ENCODE peak calls at places on chromosome 18, in seven cellular contexts. H, K, I, B, Y, Z and S are unnamed samples.

GRCh38 chr18:74342416-74343043 is 26.9 kb downstream of the C18orf63 start:
- DNase-seq in I (peak), H (peak), K (no peak), B (no peak), Z (peak), Y (no peak), S (peak)

GRCh38 chr18:51490860-51491259 is 293.4 kb upstream of the MEX3C start:
- DNase-seq in K (no peak), Y (no peak), I (peak), B (no peak), Z (no peak), H (no peak), S (peak)

GRCh38 chr18:59957957-59958356 is 58.2 kb downstream of the PMAIP1 start:
- DNase-seq in H (peak), I (peak), K (no peak), Y (no peak), B (no peak), Z (no peak), S (no peak)

GRCh38 chr18:51160646-51161045 is 36.8 kb downstream of the MEX3C start:
- DNase-seq in Z (no peak), K (no peak), H (no peak), B (no peak), I (no peak), Y (no peak), S (no peak)

GRCh38 chr18:54528942-54529376 is 62.1 kb upstream of the DYNAP start:
- DNase-seq in Z (no peak), I (no peak), K (peak), B (no peak), Y (no peak), H (no peak), S (no peak)

GRCh38 chr18:67132919-67133318 is 383.6 kb downstream of the DSEL start:
- DNase-seq in I (peak), B (no peak), Z (no peak), H (no peak), Y (no peak), K (no peak), S (no peak)

GRCh38 chr18:75405341-75405740 is 22.2 kb downstream of the SMIM21 start:
- DNase-seq in H (peak), K (no peak), Y (no peak), B (no peak), I (peak), Z (no peak), S (no peak)

GRCh38 chr18:9474103-9474982 is 970 bp upstream of the RALBP1 start:
- DNase-seq in K (peak), B (no peak), I (no peak), H (peak), Z (no peak), Y (no peak), S (peak)

GRCh38 chr18:79647307-79647706 is 32.3 kb upstream of the CTDP1 start:
- DNase-seq in K (no peak), B (no peak), Y (no peak), I (no peak), Z (no peak), H (no peak), S (no peak)

GRCh38 chr18:74682998-74683311 is 85.3 kb downstream of the ZNF407 start:
- DNase-seq in I (peak), K (no peak), B (no peak), Y (no peak), Z (no peak), H (peak), S (no peak)

GRCh38 chr18:76491801-76492668 is 3.0 kb downstream of the ZNF516 start:
- DNase-seq in Z (no peak), I (peak), Y (peak), H (peak), K (peak), B (peak), S (peak)

GRCh38 chr18:8890957-8891464 is 185.7 kb downstream of the MTCL1 start:
- DNase-seq in H (peak), B (no peak), Z (peak), Y (no peak), K (peak), I (peak), S (peak)

GRCh38 chr18:70454705-70455322 is 166.0 kb downstream of the SOCS6 start:
- DNase-seq in H (peak), K (no peak), I (peak), B (no peak), Z (peak), Y (no peak), S (peak)

GRCh38 chr18:61618816-61619215 is 274.0 kb downstream of the RNF152 start:
- DNase-seq in Z (no peak), H (no peak), I (no peak), Y (no peak), K (no peak), B (no peak), S (no peak)

GRCh38 chr18:28041366-28041765 is 135.6 kb downstream of the CDH2 start:
- DNase-seq in I (no peak), H (peak), K (no peak), B (no peak), Z (no peak), Y (no peak), S (no peak)

GRCh38 chr18:7945882-7946281 is 378.8 kb downstream of the PTPRM start:
- DNase-seq in H (peak), Z (no peak), B (no peak), K (no peak), I (peak), Y (no peak), S (peak)

GRCh38 chr18:35122586-35123224 is 81.5 kb downstream of the MAPRE2 start:
- DNase-seq in K (peak), H (no peak), B (no peak), Z (no peak), I (peak), Y (no peak), S (no peak)

GRCh38 chr18:63063171-63063570 is 256.4 kb downstream of the BCL2 start:
- DNase-seq in I (no peak), Y (no peak), K (peak), B (no peak), H (peak), Z (no peak), S (peak)

GRCh38 chr18:61334951-61335736 is 1.9 kb downstream of the CDH20 start:
- DNase-seq in H (no peak), B (no peak), K (no peak), Y (no peak), I (no peak), Z (no peak), S (no peak)

GRCh38 chr18:67266591-67267237 is 249.8 kb downstream of the DSEL start:
- DNase-seq in Y (no peak), B (no peak), I (peak), Z (no peak), K (no peak), H (peak), S (no peak)

DNA sequence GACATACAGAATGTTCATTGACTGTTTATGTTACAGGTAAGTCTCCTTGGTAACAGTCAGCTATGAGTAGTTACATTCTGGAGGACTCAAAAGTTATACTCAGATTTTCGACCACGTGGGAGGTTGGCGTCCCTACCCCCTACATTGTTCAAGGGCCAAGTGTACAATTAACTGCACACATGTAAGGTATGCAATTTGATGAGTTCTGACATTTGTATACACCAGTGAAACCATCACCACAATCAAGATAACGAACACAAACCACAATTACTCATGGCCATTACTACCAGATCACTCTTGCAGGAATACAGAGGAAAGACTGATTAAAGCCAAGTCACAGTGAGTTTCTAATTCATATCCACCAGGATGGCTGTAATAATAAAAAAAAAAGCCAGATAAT is 39.6 kb upstream of the LDLRAD4 start:
- DNase-seq in H (peak), K (no peak), Z (no peak), B (no peak), I (no peak), Y (no peak), S (no peak)
- H3K27ac ChIP-seq in H (no peak), K (no peak), Z (no peak), B (no peak), I (no peak), Y (no peak), S (no peak)

GRCh38 chr18:47756364-47757016 is 174.0 kb downstream of the SMAD2 start:
- DNase-seq in H (peak), B (peak), I (peak), Y (peak), Z (no peak), K (peak), S (peak)

GRCh38 chr18:47752796-47753645 is 177.4 kb downstream of the SMAD2 start:
- DNase-seq in B (no peak), Y (no peak), K (no peak), H (no peak), Z (no peak), I (no peak), S (no peak)

GRCh38 chr18:47758000-47758399 is 172.5 kb downstream of the SMAD2 start:
- DNase-seq in K (peak), I (no peak), Y (no peak), Z (no peak), H (no peak), B (no peak), S (no peak)

GRCh38 chr18:47755102-47755456 is 175.4 kb downstream of the SMAD2 start:
- DNase-seq in I (no peak), K (no peak), H (no peak), Y (no peak), B (no peak), Z (no peak), S (no peak)

GRCh38 chr18:47754311-47755101 is 176.0 kb downstream of the SMAD2 start:
- DNase-seq in Y (peak), Z (no peak), H (no peak), K (peak), I (no peak), B (no peak), S (no peak)
- TF ChIP-seq CTCF in Y (peak), Z (peak), H (peak), K (peak), I (peak), B (peak), S (peak)

GRCh38 chr18:14937271-14937670 is 189.3 kb downstream of the ANKRD30B start:
- DNase-seq in I (no peak), Z (no peak), B (no peak), H (no peak), Y (no peak), K (no peak), S (no peak)

GRCh38 chr18:14933049-14933851 is 185.3 kb downstream of the ANKRD30B start:
- DNase-seq in Z (no peak), K (no peak), Y (no peak), I (no peak), H (no peak), B (no peak), S (no peak)

GRCh38 chr18:14939141-14939540 is 191.2 kb downstream of the ANKRD30B start:
- DNase-seq in I (no peak), B (no peak), K (no peak), Z (no peak), H (no peak), Y (no peak), S (no peak)

GRCh38 chr18:14935210-14935609 is 187.2 kb downstream of the ANKRD30B start:
- DNase-seq in B (no peak), Y (no peak), K (no peak), Z (no peak), I (no peak), H (no peak), S (no peak)

DNA sequence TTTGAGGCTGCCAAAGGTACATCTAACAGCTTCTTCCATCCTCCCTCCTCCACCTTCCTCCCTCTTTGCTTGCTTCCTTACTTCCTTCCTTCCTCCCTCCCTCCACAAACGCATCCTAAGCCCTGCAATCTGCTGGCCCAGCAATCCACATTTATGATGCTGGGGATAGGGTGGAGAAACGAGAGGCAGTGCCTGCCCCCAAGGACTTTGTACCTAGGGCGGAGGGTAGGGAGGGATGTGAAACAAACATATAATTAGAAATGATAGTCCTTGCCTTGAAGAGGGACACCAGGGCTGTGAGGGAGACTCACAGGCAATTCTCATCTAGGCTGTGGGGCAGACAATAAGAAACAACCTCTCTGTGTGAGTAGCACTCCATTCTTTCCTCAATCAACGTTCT is 188.3 kb downstream of the ANKRD30B start:
- DNase-seq in K (no peak), I (no peak), H (no peak), Z (no peak), Y (no peak), B (no peak), S (no peak)
- H3K27ac ChIP-seq in K (no peak), I (no peak), H (no peak), Z (no peak), Y (no peak), B (no peak), S (no peak)

DNA sequence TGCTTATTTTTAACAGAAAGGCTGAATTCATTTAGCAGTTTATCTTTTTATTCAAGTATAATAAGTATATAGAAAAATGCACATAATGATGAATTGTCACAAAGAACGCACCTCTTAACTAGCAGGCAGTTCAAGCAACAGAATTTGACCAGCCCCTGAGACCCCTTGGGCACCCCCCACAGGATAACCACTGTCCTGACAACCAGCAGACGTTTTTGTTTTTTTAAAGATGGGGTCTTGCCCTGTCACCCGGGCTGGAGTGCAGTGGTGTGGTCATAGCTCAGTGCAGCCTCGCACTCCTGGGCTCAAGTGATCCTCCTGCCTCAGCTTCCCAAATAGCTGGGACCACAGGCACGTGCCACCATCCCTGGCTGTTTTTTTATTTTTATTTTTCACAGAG is 14.0 kb downstream of the PRELID3A start:
- DNase-seq in Z (no peak), I (no peak), H (no peak), K (no peak), B (no peak), Y (no peak), S (no peak)
- TF ChIP-seq CTCF in Z (no peak), I (no peak), H (no peak), K (peak), B (no peak), Y (no peak), S (no peak)

GRCh38 chr18:58279504-58280158 is 235.6 kb downstream of the NEDD4L start:
- DNase-seq in K (no peak), Y (no peak), Z (no peak), B (no peak), I (no peak), H (no peak), S (no peak)

GRCh38 chr18:58277457-58277739 is 233.4 kb downstream of the NEDD4L start:
- DNase-seq in Y (no peak), K (no peak), Z (no peak), H (no peak), B (no peak), I (no peak), S (no peak)

GRCh38 chr18:58272779-58273500 is 228.9 kb downstream of the NEDD4L start:
- DNase-seq in H (peak), Y (no peak), Z (no peak), I (no peak), B (no peak), K (peak), S (no peak)

GRCh38 chr18:58280159-58280540 is 236.1 kb downstream of the NEDD4L start:
- DNase-seq in Z (no peak), H (no peak), K (no peak), I (no peak), Y (no peak), B (no peak), S (no peak)

DNA sequence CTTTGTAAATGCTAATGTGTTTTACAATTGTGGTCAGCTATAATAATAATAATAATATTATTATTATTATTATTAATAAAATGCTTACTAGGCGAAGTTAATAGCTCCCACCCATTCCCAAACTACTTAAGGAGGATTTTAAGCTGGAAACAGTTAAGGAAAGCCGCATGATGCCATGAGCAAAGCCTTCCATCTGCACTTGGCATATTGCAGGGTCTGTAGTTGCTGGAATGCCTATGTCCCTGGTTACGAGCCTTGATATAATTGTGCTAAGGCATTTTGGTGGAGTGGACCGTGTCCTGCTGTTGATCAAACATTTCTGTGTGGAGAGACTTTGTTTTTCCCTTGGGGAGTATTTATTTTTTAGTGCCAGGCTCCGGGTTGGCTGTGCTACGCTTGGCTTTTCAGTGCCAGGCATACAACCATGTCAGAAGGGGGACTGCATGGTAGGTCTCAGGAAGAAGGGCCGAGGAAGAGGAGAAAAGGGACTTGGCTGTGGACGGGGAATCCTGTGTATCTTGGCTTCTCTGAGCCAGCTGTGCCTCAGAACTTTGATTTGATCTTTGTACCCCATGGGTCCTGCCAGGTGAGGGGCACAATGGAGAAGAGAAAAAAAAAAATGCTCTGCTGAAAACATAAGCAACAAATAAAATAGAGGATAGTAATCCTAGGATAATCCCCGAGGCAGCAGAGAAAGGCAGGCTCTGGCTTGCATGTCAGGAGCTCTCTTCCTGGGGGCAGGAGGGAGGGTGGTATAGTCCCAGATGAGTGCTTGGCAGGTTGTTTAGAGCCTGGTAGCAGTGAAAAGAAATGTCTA is 232.8 kb downstream of the NEDD4L start:
- DNase-seq in H (no peak), Y (no peak), Z (no peak), K (no peak), B (no peak), I (no peak), S (peak)
- H3K27ac ChIP-seq in H (no peak), Y (no peak), Z (no peak), K (no peak), B (peak), I (peak), S (peak)

GRCh38 chr18:40529478-40529877 is 1425.6 kb upstream of the PIK3C3 start:
- DNase-seq in B (no peak), Y (no peak), Z (no peak), H (peak), I (peak), K (no peak), S (no peak)
- TF ChIP-seq CTCF in B (no peak), Y (no peak), Z (no peak), H (peak), I (peak), K (peak), S (no peak)

GRCh38 chr18:22977847-22978701 is 44.9 kb downstream of the RBBP8 start:
- DNase-seq in H (peak), Z (peak), I (peak), K (no peak), B (no peak), Y (no peak), S (peak)
- H3K27ac ChIP-seq in H (peak), Z (no peak), I (peak), K (no peak), B (no peak), Y (no peak), S (no peak)

DNA sequence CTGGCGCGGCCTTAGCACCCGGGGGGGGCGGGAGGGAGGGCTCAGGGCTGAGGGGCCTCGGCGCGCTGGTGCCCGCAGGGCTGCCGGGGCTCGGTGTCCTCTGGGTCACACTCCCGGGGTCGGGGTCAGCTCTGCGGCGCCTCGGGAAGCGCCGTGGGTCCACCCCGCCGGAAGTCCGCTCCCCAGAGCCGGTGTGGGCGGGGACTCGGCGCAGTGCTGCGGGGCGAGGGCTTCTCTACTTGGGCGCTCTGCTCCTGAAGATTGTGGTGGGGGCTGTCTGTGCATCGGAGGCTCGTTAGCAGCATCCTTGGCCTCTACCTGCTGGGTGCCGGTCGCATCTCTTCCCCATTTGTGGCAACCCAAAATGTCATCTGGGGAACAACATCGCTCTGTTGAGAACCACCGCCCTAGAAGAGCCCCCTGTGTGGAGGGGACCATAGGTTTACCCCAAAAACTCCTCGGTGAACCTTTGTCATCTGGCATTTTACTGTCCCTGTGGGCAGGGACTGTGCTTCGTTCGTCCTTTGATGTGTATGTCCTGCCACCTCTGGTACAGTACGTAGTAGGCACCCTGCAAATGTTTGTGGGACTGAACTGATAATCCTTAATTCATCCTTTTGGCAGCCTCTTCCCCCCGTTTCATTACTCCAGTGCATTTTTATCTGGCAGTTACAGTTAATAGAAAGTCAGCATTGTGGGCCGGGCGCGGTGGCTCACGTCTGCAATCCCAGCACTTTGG is 553 bp downstream of the NAPG start:
- DNase-seq in I (peak), Y (peak), K (peak), H (peak), Z (no peak), B (peak), S (peak)
- TF ChIP-seq CTCF in I (peak), Y (no peak), K (peak), H (no peak), Z (no peak), B (no peak), S (no peak)

GRCh38 chr18:45253973-45254372 is 361.3 kb upstream of the SLC14A2 start:
- DNase-seq in Z (no peak), H (no peak), Y (no peak), I (no peak), B (no peak), K (no peak), S (no peak)
- H3K27ac ChIP-seq in Z (no peak), H (peak), Y (no peak), I (no peak), B (peak), K (no peak), S (no peak)